ENCODE peak calls at places on chromosome 11, in six cellular contexts. J, V, S, B, Q and H are unnamed samples.
A peak's percentile ranks its signal among the peaks of the same experiment; 100 is the strongest.

GRCh38 chr11:35622070-35622469 is 3.8 kb downstream of the FJX1 start:
- DNase-seq in J (no peak), V (peak; percentile 78), S (no peak), B (no peak), Q (no peak), H (peak; percentile 78)

GRCh38 chr11:123509737-123510578 is 79.9 kb downstream of the GRAMD1B start:
- DNase-seq in J (no peak), V (no peak), S (no peak), B (peak; percentile 28), Q (peak; percentile 90), H (no peak)

GRCh38 chr11:44096360-44097188 is 1.1 kb downstream of the EXT2 start:
- DNase-seq in J (no peak), V (peak; percentile 86), S (no peak), B (no peak), Q (no peak), H (peak; percentile 84)

GRCh38 chr11:70112017-70112434 is 33.9 kb downstream of the ANO1 start:
- DNase-seq in J (no peak), V (no peak), S (no peak), B (no peak), Q (no peak), H (no peak)

GRCh38 chr11:68843703-68844312 is 2.1 kb upstream of the CPT1A start:
- DNase-seq in J (no peak), V (peak; percentile 73), S (peak; percentile 93), B (peak; percentile 93), Q (peak; percentile 96), H (peak; percentile 50)

GRCh38 chr11:4049006-4049405 is 45.6 kb upstream of the RRM1 start:
- DNase-seq in J (no peak), V (no peak), S (no peak), B (no peak), Q (no peak), H (no peak)

GRCh38 chr11:110087820-110088534 is 5.2 kb upstream of the ZC3H12C start:
- DNase-seq in J (no peak), V (no peak), S (no peak), B (no peak), Q (no peak), H (no peak)

GRCh38 chr11:83118814-83119213 is 38.1 kb upstream of the PCF11 start:
- DNase-seq in J (no peak), V (no peak), S (no peak), B (no peak), Q (no peak), H (no peak)

GRCh38 chr11:9396310-9396709 is 11.9 kb downstream of the IPO7 start:
- DNase-seq in J (no peak), V (no peak), S (no peak), B (no peak), Q (no peak), H (no peak)

GRCh38 chr11:13174090-13174489 is 103.5 kb upstream of the BMAL1 start:
- DNase-seq in J (no peak), V (no peak), S (no peak), B (no peak), Q (no peak), H (no peak)

GRCh38 chr11:67504023-67504949 is 877 bp downstream of the PITPNM1 start:
- DNase-seq in J (no peak), V (no peak), S (no peak), B (peak; percentile 49), Q (peak; percentile 73), H (no peak)

GRCh38 chr11:99325807-99326206 is 305.1 kb downstream of the CNTN5 start:
- DNase-seq in J (no peak), V (peak; percentile 74), S (no peak), B (no peak), Q (no peak), H (peak; percentile 73)

GRCh38 chr11:44519989-44520737 is 45.3 kb upstream of the CD82 start:
- DNase-seq in J (no peak), V (no peak), S (no peak), B (no peak), Q (no peak), H (no peak)

GRCh38 chr11:133163463-133164419 is 368.6 kb downstream of the OPCML start:
- DNase-seq in J (no peak), V (peak; percentile 45), S (no peak), B (peak; percentile 20), Q (peak; percentile 65), H (no peak)

GRCh38 chr11:9675691-9676090 is 11.8 kb downstream of the SWAP70 start:
- DNase-seq in J (no peak), V (no peak), S (no peak), B (no peak), Q (peak; percentile 71), H (no peak)

DNA sequence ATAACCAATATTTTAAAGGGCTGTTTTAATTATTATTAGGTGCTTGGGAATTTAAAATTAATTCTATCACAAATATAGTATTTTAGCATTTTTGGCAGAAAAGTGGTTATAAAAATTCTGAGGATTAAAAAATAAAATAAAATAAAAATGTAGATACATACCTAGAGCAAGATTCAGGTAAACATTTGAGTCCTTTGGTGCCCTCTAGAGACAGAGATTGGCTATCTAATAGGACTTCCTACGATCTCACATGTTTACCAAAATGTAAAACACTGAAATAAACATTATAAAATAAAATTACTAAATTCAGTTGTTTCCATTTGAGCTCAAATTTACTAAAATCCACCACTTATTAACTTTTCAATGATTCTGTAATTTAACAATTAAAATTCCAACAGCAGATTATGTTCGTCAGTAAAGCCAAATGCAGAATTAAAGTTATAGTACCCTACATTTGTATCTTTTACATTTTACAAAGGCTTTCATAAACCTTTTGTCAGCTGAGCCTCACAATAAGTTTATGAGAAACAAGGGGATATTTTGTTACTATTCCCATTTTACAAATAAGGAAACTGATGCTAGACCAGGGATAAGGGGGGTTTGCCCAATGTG is 27.7 kb downstream of the SLC36A4 start:
- DNase-seq in J (no peak), V (no peak), S (no peak), B (no peak), Q (no peak), H (peak; percentile 9)
- TF ChIP-seq CTCF in J (peak; percentile 22), V (peak; percentile 72), S (no peak), B (peak; percentile 37), Q (peak; percentile 84), H (peak; percentile 45)

DNA sequence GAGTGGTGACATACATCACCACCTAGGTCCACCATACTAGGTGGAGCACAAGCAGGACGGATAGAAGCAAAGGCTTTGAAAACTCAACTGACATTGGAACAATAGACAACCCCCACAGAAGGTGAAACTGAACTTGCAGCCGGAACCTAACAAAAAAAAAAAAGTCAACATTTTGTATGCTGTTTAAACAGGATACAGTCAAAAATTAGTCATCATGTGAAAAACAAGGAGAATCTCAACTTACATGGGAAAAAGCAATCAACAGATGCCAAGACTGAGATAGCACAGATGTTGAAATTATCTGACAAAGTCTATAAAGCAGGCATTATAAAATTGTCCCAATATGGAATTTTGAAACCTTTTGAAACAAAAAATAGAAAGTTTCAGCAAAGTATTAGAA is 123.9 kb downstream of the RAB38 start:
- DNase-seq in J (no peak), V (peak; percentile 53), S (no peak), B (no peak), Q (no peak), H (peak; percentile 36)
- H3K27ac ChIP-seq in J (no peak overlapping the region), V (no peak overlapping the region), S (no peak overlapping the region), B (no peak overlapping the region), Q (no peak overlapping the region), H (peak overlapping the region; percentile 46)

GRCh38 chr11:128448487-128448886 is 138.9 kb downstream of the ETS1 start:
- DNase-seq in J (no peak), V (peak; percentile 98), S (no peak), B (peak; percentile 89), Q (peak; percentile 77), H (peak; percentile 90)
- TF ChIP-seq CTCF in J (no peak), V (no peak), S (no peak), B (peak; percentile 40), Q (peak; percentile 41), H (peak; percentile 33)

DNA sequence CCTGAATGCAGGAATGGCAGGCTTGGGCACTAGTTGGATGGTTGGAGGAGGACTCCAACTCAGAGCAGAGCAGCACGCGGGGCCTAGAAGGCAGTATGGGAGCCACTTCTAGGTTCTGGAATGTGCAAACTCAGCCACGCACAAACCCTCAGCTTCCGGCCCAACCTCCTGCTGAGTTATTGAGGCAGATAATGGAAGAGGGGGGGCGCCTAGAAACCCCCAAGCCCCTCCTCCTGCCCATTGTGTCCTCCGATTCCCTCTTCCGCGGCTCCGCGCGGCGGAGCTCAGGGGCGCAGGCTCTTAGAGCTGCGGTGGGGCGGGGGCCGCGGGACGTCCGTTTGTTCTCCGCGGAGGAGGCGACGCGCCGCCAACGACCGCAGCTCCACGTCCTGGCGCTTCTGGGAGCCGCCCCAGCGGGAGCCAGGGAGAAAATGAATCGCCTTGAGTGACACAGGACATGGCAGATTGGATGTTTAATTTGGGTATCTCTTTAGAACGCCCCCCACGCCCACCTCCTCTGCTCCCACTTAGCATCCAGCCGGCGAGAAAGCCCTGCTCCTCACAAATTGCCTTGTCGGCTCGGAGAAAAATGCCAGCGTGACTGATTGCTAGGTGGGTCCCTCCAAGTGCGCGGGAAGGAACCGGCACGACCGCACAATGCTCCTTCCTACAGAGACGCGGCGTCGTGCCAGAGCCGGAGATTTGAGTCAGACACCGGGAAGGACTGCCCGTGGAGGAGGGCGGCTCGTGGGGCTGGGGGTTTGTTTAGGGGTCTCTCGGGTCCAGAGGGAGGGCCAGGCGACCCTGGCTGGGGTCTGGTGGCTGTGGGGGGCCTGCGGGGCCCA is 144.6 kb downstream of the NECTIN1 start:
- DNase-seq in J (no peak), V (peak; percentile 66), S (peak; percentile 54), B (peak; percentile 54), Q (peak; percentile 89), H (peak; percentile 62)
- H3K27ac ChIP-seq in J (no peak overlapping the region), V (peak overlapping the region; percentile 50), S (no peak overlapping the region), B (peak overlapping the region; percentile 21), Q (peak overlapping the region; percentile 92), H (no peak overlapping the region)

DNA sequence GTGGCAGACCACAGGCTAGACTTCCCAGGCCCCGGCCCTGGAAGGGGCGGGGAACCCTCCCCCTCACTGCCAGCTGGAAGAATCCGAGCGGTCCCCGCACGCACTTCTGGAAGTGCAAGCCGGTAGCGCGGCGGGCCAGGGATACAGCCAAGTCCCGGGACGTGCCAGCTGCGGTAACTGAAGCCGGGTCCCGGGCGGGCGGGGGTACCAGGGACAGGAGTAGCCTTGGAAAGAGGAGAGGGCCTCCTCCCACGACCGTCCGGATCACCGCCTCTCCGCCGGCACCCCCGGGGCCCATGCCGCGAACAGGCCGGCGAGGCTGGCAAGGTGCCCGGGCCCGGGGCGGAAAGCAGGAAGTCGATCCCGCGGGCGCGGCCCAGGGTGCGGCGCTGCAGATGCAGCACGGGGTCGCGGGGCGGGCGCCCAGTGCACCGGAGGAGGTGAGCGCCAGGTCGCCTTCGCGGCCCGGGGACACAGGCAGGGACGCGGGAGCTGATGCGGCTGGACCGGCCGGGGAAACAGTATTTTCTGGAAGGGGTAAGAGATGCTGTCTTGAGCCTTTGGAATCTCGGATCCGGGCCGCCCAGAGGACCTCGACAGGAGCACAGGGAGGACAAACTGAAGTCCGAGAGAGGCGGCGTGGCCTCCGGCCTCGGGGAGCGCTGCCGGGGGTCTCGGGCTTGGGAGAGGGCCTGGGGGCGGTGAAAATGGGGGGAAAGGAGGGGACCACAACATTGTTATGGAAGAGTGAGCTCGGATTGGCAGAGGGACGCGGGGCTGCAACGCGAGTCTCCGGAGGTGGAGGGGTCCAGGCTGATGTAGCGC is 756 bp upstream of the SLC35C1 start:
- DNase-seq in J (no peak), V (peak; percentile 57), S (peak; percentile 92), B (peak; percentile 86), Q (peak; percentile 89), H (peak; percentile 39)
- TF ChIP-seq CTCF in J (no peak), V (peak; percentile 10), S (no peak), B (no peak), Q (no peak), H (no peak)

GRCh38 chr11:40328890-40329617 is 1130.4 kb downstream of the LRRC4C start:
- DNase-seq in J (no peak), V (peak; percentile 63), S (peak; percentile 48), B (peak; percentile 82), Q (no peak), H (peak; percentile 94)
- H3K27ac ChIP-seq in J (peak overlapping the region; percentile 46), V (no peak overlapping the region), S (peak overlapping the region; percentile 28), B (no peak overlapping the region), Q (no peak overlapping the region), H (peak overlapping the region; percentile 81)

GRCh38 chr11:18650353-18650752 is 16.2 kb upstream of the SPTY2D1 start:
- DNase-seq in J (no peak), V (no peak), S (no peak), B (no peak), Q (no peak), H (no peak)

GRCh38 chr11:18650859-18651557 is 16.9 kb upstream of the SPTY2D1 start:
- DNase-seq in J (no peak), V (peak; percentile 59), S (peak; percentile 51), B (peak; percentile 49), Q (peak; percentile 88), H (no peak)
- TF ChIP-seq CTCF in J (peak; percentile 50), V (peak; percentile 82), S (peak; percentile 59), B (peak; percentile 62), Q (peak; percentile 79), H (peak; percentile 25)